ENCODE peak calls at places on chromosomes 12 and 14, in seven cellular contexts. W is choroid plexus epithelial cell, J is astrocyte of the spinal cord, Z is cardiac muscle cell, U is pancreas, E is GM23338, T is SK-N-SH. V is an unnamed sample.

GRCh38 chr12:3098436-3098835 is 21.3 kb downstream of the TSPAN9 start:
- DNase-seq in W (no peak), J (no peak), Z (no peak), U (no peak), E (no peak), T (no peak), V (no peak)

GRCh38 chr14:85867450-85867849 is 337.5 kb downstream of the FLRT2 start:
- DNase-seq in W (no peak), J (no peak), Z (no peak), U (no peak), E (peak; percentile 53), T (no peak), V (no peak)

GRCh38 chr12:7602287-7602686 is 63.4 kb downstream of the APOBEC1 start:
- DNase-seq in W (peak; percentile 7), J (peak; percentile 12), Z (no peak), U (no peak), E (no peak), T (no peak), V (no peak)

GRCh38 chr12:1374296-1374695 is 220.1 kb downstream of the FBXL14 start:
- DNase-seq in W (no peak), J (peak; percentile 51), Z (no peak), U (no peak), E (no peak), T (no peak), V (no peak)

GRCh38 chr12:80422549-80422948 is 21.5 kb upstream of the PTPRQ start:
- DNase-seq in W (peak; percentile 74), J (no peak), Z (peak; percentile 42), U (no peak), E (no peak), T (no peak), V (no peak)

GRCh38 chr12:66132408-66132807 is 1.9 kb upstream of the LLPH start:
- DNase-seq in W (peak; percentile 95), J (peak; percentile 80), Z (peak; percentile 65), U (no peak), E (peak; percentile 53), T (no peak), V (peak; percentile 76)

GRCh38 chr12:121579190-121579791 is 1.5 kb downstream of the KDM2B start:
- DNase-seq in W (no peak), J (no peak), Z (no peak), U (peak; percentile 76), E (peak; percentile 73), T (peak; percentile 76), V (peak; percentile 81)

GRCh38 chr12:3888654-3889053 is 15.5 kb upstream of the PARP11 start:
- DNase-seq in W (no peak), J (no peak), Z (no peak), U (no peak), E (no peak), T (no peak), V (no peak)

GRCh38 chr14:68593806-68594536 is 198.9 kb downstream of the ZFP36L1 start:
- DNase-seq in W (peak; percentile 54), J (peak; percentile 56), Z (peak; percentile 30), U (peak; percentile 44), E (no peak), T (no peak), V (peak; percentile 50)

GRCh38 chr14:33393155-33393894 is 454.6 kb downstream of the NPAS3 start:
- DNase-seq in W (peak; percentile 65), J (peak; percentile 22), Z (peak; percentile 10), U (no peak), E (no peak), T (no peak), V (no peak)

GRCh38 chr12:6766651-6767300 is 613 bp downstream of the PTMS start:
- DNase-seq in W (peak; percentile 68), J (peak; percentile 64), Z (peak; percentile 76), U (peak; percentile 93), E (peak; percentile 93), T (peak; percentile 86), V (peak; percentile 94)

GRCh38 chr14:61444215-61444768 is 122.9 kb downstream of the PRKCH start:
- DNase-seq in W (no peak), J (no peak), Z (no peak), U (no peak), E (no peak), T (no peak), V (no peak)

GRCh38 chr12:104121001-104121400 is 17.0 kb downstream of the NFYB start:
- DNase-seq in W (peak; percentile 69), J (peak; percentile 22), Z (peak; percentile 57), U (no peak), E (no peak), T (no peak), V (no peak)

GRCh38 chr12:26971963-26972362 is 33.7 kb downstream of the FGFR1OP2 start:
- DNase-seq in W (no peak), J (no peak), Z (no peak), U (no peak), E (no peak), T (no peak), V (no peak)

GRCh38 chr12:105899589-105899988 is 239.2 kb downstream of the NUAK1 start:
- DNase-seq in W (no peak), J (no peak), Z (peak; percentile 20), U (no peak), E (no peak), T (no peak), V (no peak)

GRCh38 chr12:96489392-96490056 is at the start of gene CFAP54:
- DNase-seq in W (peak; percentile 94), J (peak; percentile 95), Z (peak; percentile 95), U (peak; percentile 92), E (peak; percentile 98), T (peak; percentile 93), V (peak; percentile 99)

GRCh38 chr12:92465786-92466185 is 237.0 kb upstream of the PLEKHG7 start:
- DNase-seq in W (no peak), J (no peak), Z (no peak), U (no peak), E (no peak), T (no peak), V (no peak)
- H3K4me3 ChIP-seq in W (no peak overlapping the region), J (no peak overlapping the region), Z (no peak overlapping the region), U (no peak overlapping the region), E (no peak overlapping the region), T (no peak overlapping the region), V (no peak overlapping the region)

DNA sequence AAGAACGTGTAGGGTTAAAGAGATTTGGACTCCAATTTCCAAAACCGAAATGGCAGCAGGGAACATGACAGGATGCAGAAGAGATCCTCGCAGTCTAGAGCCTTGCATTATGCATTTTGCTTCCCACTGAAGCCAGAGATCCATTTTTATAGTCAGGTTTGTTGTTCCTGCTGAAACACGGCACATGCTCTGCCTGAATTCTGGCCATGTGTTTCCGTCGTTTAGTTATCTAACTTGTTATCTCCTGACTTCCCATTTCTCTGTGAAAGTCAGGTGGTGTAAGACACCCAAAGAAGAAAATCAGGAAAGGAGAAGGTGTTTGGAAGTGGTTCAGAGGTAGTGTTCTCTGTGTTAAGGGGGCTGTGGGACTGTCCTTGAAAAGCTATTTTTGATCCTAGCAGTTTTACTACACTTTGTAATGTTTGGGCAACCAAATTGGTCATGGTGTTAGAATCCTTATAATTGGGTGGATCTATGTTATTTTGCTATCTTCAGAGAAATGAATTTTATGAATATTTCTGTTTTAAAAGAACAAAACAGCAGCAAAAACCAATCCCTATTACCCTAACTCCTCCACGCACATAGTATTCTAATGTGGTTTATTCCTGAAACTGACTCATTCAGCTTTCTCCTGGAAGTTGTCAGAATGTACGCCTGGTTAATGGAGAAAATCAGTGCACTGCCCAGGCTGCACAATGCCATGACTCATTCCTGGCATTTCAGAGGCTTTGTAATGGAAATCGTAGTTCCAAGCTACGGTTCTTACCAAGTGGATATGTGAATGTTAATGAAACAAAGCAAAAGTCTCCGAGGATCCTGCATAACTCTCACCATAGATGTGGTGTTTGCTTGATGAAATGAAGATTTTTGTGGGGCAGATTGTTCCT is 110.1 kb downstream of the SAMD4A start:
- DNase-seq in W (peak; percentile 93), J (peak; percentile 98), Z (peak; percentile 95), U (no peak), E (peak; percentile 92), T (peak; percentile 38), V (peak; percentile 70)
- H3K4me3 ChIP-seq in W (no peak overlapping the region), J (peak overlapping the region; percentile 15), Z (no peak overlapping the region), U (no peak overlapping the region), E (peak overlapping the region; percentile 5), T (peak overlapping the region; percentile 23), V (no peak overlapping the region)

GRCh38 chr12:54032627-54033100 is at the start of gene HOXC5:
- DNase-seq in W (peak; percentile 41), J (peak; percentile 92), Z (peak; percentile 72), U (peak; percentile 77), E (peak; percentile 94), T (peak; percentile 93), V (peak; percentile 98)

GRCh38 chr12:54032220-54032619 is 630 bp upstream of the HOXC5 start:
- DNase-seq in W (no peak), J (no peak), Z (no peak), U (no peak), E (no peak), T (no peak), V (peak; percentile 48)

GRCh38 chr12:54033980-54034783 is 1.3 kb downstream of the HOXC5 start:
- DNase-seq in W (no peak), J (peak; percentile 80), Z (no peak), U (no peak), E (peak; percentile 58), T (peak; percentile 83), V (peak; percentile 74)

GRCh38 chr12:54034784-54035310 is 2.0 kb downstream of the HOXC5 start:
- DNase-seq in W (no peak), J (no peak), Z (no peak), U (no peak), E (peak; percentile 6), T (no peak), V (no peak)

DNA sequence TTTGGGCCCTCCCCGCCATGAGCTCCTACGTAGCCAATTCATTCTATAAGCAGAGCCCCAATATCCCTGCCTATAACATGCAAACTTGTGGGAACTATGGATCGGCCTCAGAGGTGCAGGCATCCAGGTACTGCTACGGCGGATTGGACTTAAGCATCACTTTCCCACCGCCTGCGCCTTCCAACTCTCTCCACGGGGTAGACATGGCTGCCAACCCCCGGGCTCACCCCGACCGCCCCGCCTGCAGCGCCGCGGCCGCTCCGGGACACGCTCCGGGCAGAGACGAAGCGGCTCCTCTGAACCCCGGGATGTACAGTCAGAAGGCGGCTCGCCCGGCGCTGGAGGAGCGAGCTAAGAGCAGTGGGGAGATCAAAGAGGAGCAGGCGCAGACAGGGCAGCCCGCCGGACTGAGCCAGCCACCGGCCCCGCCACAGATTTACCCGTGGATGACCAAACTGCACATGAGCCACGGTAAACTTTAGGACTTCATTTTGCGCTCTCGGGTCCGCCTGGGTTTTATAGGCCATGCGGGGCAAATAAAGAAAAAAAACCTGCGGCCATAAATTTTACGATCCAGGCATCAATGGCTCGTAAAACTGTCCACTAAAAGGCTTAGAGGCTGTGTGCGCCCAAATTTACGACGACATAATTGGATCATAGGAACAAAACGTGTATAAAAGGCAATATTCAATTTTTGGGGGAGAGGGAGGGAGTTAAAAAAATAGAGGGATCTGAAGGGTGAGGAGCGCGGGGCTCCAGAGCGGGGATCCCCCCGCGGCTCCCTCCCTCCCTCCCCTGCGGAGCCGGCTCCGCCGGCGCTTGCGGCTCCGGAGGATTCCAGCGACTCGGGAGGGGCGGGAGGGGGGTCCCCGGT is 493 bp downstream of the HOXC5 start:
- DNase-seq in W (no peak), J (peak; percentile 67), Z (no peak), U (no peak), E (peak; percentile 47), T (peak; percentile 84), V (peak; percentile 78)
- H3K4me3 ChIP-seq in W (no peak overlapping the region), J (peak overlapping the region; percentile 45), Z (peak overlapping the region; percentile 10), U (no peak overlapping the region), E (peak overlapping the region; percentile 13), T (peak overlapping the region; percentile 60), V (peak overlapping the region; percentile 47)

DNA sequence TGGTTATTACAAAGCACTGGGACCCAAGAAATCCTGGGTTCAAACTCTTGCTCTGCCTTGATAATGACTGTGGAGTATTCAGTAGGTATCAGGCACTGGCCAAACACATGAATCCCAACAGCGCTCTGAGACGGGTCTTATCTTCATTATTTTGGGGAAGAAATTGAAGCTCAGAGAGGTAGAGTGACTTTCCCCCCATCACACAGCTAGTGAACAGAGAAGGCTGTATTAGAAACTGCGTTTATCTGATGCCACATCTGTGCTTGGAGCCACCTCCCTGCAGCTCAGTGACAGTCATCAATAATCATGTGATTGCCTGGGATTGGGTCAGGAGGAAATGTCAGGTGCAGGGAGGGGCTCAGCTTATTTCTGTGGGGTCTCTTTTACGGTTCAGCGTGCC is 225.4 kb upstream of the LHX5 start:
- DNase-seq in W (no peak), J (no peak), Z (no peak), U (no peak), E (no peak), T (no peak), V (no peak)
- H3K4me3 ChIP-seq in W (no peak overlapping the region), J (no peak overlapping the region), Z (no peak overlapping the region), U (no peak overlapping the region), E (no peak overlapping the region), T (no peak overlapping the region), V (no peak overlapping the region)